ENCODE peak calls at places on chromosomes 5 and 9, in seven cellular contexts. A is tibial nerve, O is AG10803, R is HFFc6, N is upper lobe of right lung, L is Calu3, H is AG09319. S is an unnamed sample.
A peak's percentile ranks its signal among the peaks of the same experiment; 100 is the strongest.

GRCh38 chr5:112878760-112879159 is 17.7 kb downstream of the SRP19 start:
- DNase-seq in A (no peak), O (no peak), R (no peak), N (no peak), L (peak; percentile 25), H (no peak), S (no peak)

GRCh38 chr9:7212101-7212500 is 454.3 kb downstream of the KDM4C start:
- DNase-seq in A (no peak), O (no peak), R (no peak), N (no peak), L (peak; percentile 0), H (no peak), S (no peak)

GRCh38 chr9:110691002-110691549 is 22.5 kb downstream of the MUSK start:
- DNase-seq in A (no peak), O (no peak), R (peak; percentile 9), N (no peak), L (no peak), H (no peak), S (no peak)

GRCh38 chr5:67308988-67309688 is 112.5 kb upstream of the CD180 start:
- DNase-seq in A (no peak), O (no peak), R (no peak), N (no peak), L (no peak), H (no peak), S (no peak)

GRCh38 chr5:34524123-34524522 is 132.0 kb upstream of the RAI14 start:
- DNase-seq in A (no peak), O (peak; percentile 81), R (peak; percentile 68), N (no peak), L (peak; percentile 11), H (no peak), S (no peak)

GRCh38 chr9:113622600-113623400 is 159.3 kb downstream of the RGS3 start:
- DNase-seq in A (no peak), O (peak; percentile 73), R (peak; percentile 86), N (peak; percentile 49), L (peak; percentile 83), H (no peak), S (no peak)

GRCh38 chr5:43038523-43038989 is 1.6 kb downstream of the ANXA2R start:
- DNase-seq in A (no peak), O (no peak), R (no peak), N (no peak), L (peak; percentile 50), H (no peak), S (no peak)

GRCh38 chr5:64147849-64148441 is 17.7 kb upstream of the RNF180 start:
- DNase-seq in A (peak; percentile 64), O (peak; percentile 40), R (peak; percentile 25), N (peak; percentile 72), L (peak; percentile 59), H (peak; percentile 5), S (peak; percentile 39)

GRCh38 chr5:51632794-51633193 is 249.5 kb downstream of the ISL1 start:
- DNase-seq in A (no peak), O (no peak), R (no peak), N (no peak), L (no peak), H (no peak), S (no peak)

GRCh38 chr5:141637693-141638419 is 1.1 kb downstream of the RELL2 start:
- DNase-seq in A (peak; percentile 17), O (peak; percentile 34), R (no peak), N (peak; percentile 85), L (peak; percentile 66), H (no peak), S (peak; percentile 62)

GRCh38 chr9:85533538-85533937 is 208.2 kb downstream of the AGTPBP1 start:
- DNase-seq in A (no peak), O (no peak), R (no peak), N (no peak), L (no peak), H (no peak), S (no peak)

GRCh38 chr5:33370135-33370472 is 70.7 kb upstream of the TARS1 start:
- DNase-seq in A (no peak), O (peak; percentile 83), R (peak; percentile 88), N (no peak), L (no peak), H (peak; percentile 67), S (no peak)

GRCh38 chr5:93053825-93054224 is 527.2 kb downstream of the NR2F1-AS1 start:
- DNase-seq in A (no peak), O (no peak), R (no peak), N (no peak), L (no peak), H (no peak), S (no peak)

GRCh38 chr9:114112778-114113585 is 13.9 kb upstream of the KIF12 start:
- DNase-seq in A (peak; percentile 70), O (peak; percentile 81), R (peak; percentile 61), N (peak; percentile 81), L (no peak), H (peak; percentile 32), S (no peak)

GRCh38 chr5:135851907-135852805 is 17.7 kb downstream of the SLC25A48 start:
- DNase-seq in A (no peak), O (no peak), R (no peak), N (no peak), L (no peak), H (no peak), S (no peak)

GRCh38 chr9:123059472-123060220 is 26.2 kb downstream of the GPR21 start:
- DNase-seq in A (no peak), O (no peak), R (no peak), N (no peak), L (no peak), H (no peak), S (no peak)

GRCh38 chr5:5592541-5592940 is 170.1 kb downstream of the ICE1 start:
- DNase-seq in A (no peak), O (no peak), R (no peak), N (no peak), L (no peak), H (no peak), S (no peak)

GRCh38 chr5:143134269-143134668 is 269.2 kb downstream of the NR3C1 start:
- DNase-seq in A (no peak), O (no peak), R (no peak), N (no peak), L (no peak), H (no peak), S (no peak)

GRCh38 chr9:3508531-3509374 is 17.0 kb downstream of the RFX3 start:
- DNase-seq in A (no peak), O (no peak), R (no peak), N (no peak), L (no peak), H (no peak), S (no peak)

GRCh38 chr5:164000819-164001218 is 495.4 kb downstream of the MAT2B start:
- DNase-seq in A (no peak), O (no peak), R (no peak), N (no peak), L (no peak), H (no peak), S (no peak)

GRCh38 chr9:5470122-5470521 is 19.8 kb downstream of the CD274 start:
- DNase-seq in A (no peak), O (no peak), R (no peak), N (no peak), L (no peak), H (no peak), S (no peak)

GRCh38 chr9:127336086-127336485 is 60.9 kb upstream of the SLC2A8 start:
- DNase-seq in A (no peak), O (peak; percentile 35), R (peak; percentile 15), N (no peak), L (no peak), H (no peak), S (no peak)

GRCh38 chr9:111158375-111158774 is 120.1 kb upstream of the LPAR1 start:
- DNase-seq in A (peak; percentile 33), O (peak; percentile 87), R (peak; percentile 44), N (no peak), L (no peak), H (peak; percentile 72), S (no peak)

GRCh38 chr5:161691911-161692310 is 6.4 kb downstream of the GABRA6 start:
- DNase-seq in A (no peak), O (no peak), R (no peak), N (no peak), L (no peak), H (no peak), S (no peak)

GRCh38 chr5:127515693-127516440 is 1.6 kb upstream of the PRRC1 start:
- DNase-seq in A (no peak), O (no peak), R (no peak), N (no peak), L (no peak), H (no peak), S (no peak)

GRCh38 chr5:53874409-53874808 is 314.0 kb downstream of the NDUFS4 start:
- DNase-seq in A (no peak), O (peak; percentile 25), R (no peak), N (no peak), L (peak; percentile 9), H (no peak), S (no peak)
- TF ChIP-seq CTCF in A (no peak), O (peak; percentile 24), R (peak; percentile 49), N (no peak), L (no peak), H (no peak), S (no peak)

DNA sequence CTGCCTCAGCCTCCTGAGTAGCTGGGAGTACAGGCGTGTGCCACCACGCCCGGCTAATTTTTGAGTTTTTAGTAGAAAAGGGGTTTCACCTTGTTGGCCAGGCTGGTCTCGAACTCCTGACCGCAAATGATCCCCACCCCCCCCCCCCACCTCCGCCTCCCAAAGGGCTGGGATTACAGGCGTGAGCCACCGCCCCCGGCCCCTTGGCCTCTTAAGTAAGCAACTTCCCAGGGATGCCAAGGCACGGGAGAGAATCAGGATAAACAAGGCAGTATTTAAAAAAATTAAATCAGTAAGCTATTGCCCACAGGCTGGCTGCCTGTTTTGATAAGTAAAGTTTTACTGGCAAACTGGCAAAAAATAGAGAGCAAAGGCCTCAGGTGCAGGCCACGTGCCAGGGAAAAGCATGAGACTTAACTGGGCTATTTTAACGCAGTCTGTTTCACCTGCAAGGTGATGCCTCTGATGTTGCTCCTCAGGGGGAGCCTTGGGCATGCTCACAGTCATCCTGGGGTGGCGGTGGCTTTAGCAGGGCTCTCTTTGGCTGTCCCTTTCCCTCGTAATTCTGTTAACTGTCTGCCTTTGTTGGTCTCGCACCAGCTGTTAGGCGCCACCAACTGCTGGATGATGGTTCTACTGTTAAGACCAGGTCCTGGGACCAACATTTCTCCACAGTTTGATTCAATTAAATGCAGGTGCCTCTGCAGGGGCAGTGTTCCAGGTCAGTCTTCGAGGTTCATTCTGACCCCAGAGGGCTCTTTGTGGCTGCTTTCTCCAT is 19.4 kb upstream of the RNF130 start:
- DNase-seq in A (no peak), O (peak; percentile 29), R (no peak), N (no peak), L (peak; percentile 64), H (no peak), S (no peak)
- TF ChIP-seq CTCF in A (peak; percentile 14), O (peak; percentile 36), R (peak; percentile 14), N (peak; percentile 14), L (no peak), H (no peak), S (no peak)

DNA sequence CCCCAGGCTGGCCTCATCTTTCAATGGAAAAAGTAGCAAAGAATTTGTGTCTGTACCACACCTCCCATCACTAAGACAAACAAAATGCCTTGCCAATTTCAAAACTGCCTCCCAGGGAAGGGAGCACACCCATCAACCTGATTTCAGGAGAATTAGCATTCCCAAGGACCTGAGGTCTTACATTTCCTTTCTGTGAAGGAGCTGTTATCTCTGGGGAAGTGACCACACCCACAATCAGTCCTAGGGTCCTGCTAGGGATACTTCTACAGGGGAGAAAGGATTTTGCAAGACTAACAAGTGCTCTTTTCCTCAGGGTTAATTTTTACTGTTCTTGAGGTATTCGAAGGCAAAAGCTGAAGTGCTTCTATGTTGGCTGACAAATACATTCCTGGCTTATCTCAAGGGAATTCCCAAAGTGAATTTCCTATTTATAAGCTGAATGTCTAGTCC is 97.5 kb upstream of the ITGA1 start:
- DNase-seq in A (no peak), O (peak; percentile 61), R (no peak), N (no peak), L (no peak), H (no peak), S (no peak)
- TF ChIP-seq CTCF in A (no peak), O (no peak), R (no peak), N (no peak), L (no peak), H (no peak), S (no peak)

GRCh38 chr9:93119953-93120845 is 13.9 kb downstream of the NINJ1 start:
- DNase-seq in A (peak; percentile 86), O (peak; percentile 93), R (peak; percentile 68), N (peak; percentile 97), L (peak; percentile 88), H (peak; percentile 93), S (no peak)
- TF ChIP-seq CTCF in A (peak; percentile 34), O (peak; percentile 52), R (peak; percentile 62), N (peak; percentile 44), L (peak; percentile 23), H (peak; percentile 49), S (peak; percentile 13)